ENCODE peak calls at places on chromosome 1, in five cellular contexts. I is GM12892, W is H1, L is K562, Z is GM12878. E is an unnamed sample.

GRCh38 chr1:219567341-219567947 is 45.5 kb downstream of the ZC3H11B start:
- DNase-seq in W (no peak), Z (peak), I (no peak), L (no peak), E (no peak)

GRCh38 chr1:3215198-3216045 is 146.4 kb downstream of the PRDM16 start:
- DNase-seq in Z (no peak), L (no peak), W (no peak), I (no peak), E (no peak)

GRCh38 chr1:103517380-103518047 is 8.0 kb upstream of the RNPC3 start:
- DNase-seq in W (no peak), Z (peak), L (no peak), I (no peak), E (no peak)

GRCh38 chr1:102842606-102843005 is 265.7 kb downstream of the COL11A1 start:
- DNase-seq in I (no peak), W (no peak), Z (no peak), L (no peak), E (no peak)

GRCh38 chr1:30198805-30199403 is 524.5 kb downstream of the MATN1 start:
- DNase-seq in I (no peak), W (no peak), Z (no peak), L (no peak), E (no peak)

GRCh38 chr1:179599623-179600249 is 8.1 kb downstream of the TDRD5 start:
- DNase-seq in I (no peak), Z (no peak), L (peak), W (no peak), E (no peak)

GRCh38 chr1:226868726-226869125 is 1.7 kb upstream of the PSEN2 start:
- DNase-seq in L (no peak), W (no peak), I (no peak), Z (no peak), E (no peak)

GRCh38 chr1:218705911-218706893 is 361.1 kb downstream of the TGFB2 start:
- DNase-seq in W (no peak), I (no peak), L (no peak), Z (no peak), E (no peak)

GRCh38 chr1:225467193-225468020 is 39.6 kb upstream of the LBR start:
- DNase-seq in Z (peak), W (no peak), I (peak), L (no peak), E (peak)
- TF ChIP-seq POLR2A in Z (peak), W (no peak), I (peak), L (no peak), E (peak)

DNA sequence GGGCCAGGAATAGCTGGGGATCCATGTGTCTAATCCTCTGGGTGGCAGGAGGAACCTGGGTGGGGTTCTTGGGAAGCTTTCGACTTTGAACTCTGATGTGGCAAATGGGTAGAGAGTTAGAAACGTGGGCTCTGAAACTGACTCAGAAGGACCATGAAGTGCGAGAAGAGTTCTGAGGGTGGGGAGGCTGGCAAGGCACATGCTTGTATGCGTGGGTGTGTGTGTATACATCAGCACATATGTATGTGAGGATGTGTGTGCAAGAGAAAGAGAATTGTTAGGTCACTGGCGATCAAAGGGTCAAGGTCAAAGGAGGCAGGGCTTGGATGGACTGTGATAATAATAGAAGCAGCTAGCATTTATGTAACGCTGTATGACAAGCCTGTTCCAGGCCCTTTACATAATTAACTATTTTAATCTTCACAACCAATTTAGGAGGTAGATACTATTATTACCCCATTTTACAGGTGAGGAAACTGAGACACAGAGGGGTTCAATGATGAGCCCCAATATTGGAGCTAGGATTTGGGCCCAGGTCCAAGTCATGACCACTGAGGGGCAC is 84.5 kb upstream of the POU3F1 start:
- DNase-seq in L (no peak), W (no peak), I (no peak), Z (no peak), E (no peak)
- TF ChIP-seq TAF1 in L (no peak), W (no peak), I (no peak), Z (no peak), E (no peak)

GRCh38 chr1:23562138-23562819 is 3.0 kb upstream of the ID3 start:
- DNase-seq in I (no peak), W (peak), L (peak), Z (no peak), E (no peak)
- TF ChIP-seq POLR2A in I (no peak), W (no peak), L (peak), Z (no peak), E (no peak)

DNA sequence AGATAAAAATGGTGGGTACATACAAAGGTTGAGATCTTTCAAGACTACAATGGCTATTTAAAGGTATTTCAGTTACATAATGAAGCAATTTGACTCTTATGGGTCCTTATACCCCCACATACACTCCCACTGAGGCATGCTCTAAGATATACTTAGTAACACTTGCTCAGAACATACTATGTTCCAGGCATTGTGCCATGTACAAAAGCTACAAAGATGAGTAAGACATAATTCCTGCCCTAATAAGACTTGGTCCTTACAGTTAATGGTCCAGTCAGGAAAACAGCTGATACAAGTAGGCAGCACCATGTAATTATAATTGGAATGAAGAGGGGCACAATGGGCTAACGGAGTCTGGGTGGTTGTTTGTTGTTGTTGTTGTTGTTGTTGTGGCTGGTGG is 166.7 kb upstream of the BEND5 start:
- DNase-seq in L (no peak), I (no peak), W (no peak), Z (no peak), E (no peak)
- TF ChIP-seq TAF1 in L (no peak), I (no peak), W (no peak), Z (no peak), E (no peak)

DNA sequence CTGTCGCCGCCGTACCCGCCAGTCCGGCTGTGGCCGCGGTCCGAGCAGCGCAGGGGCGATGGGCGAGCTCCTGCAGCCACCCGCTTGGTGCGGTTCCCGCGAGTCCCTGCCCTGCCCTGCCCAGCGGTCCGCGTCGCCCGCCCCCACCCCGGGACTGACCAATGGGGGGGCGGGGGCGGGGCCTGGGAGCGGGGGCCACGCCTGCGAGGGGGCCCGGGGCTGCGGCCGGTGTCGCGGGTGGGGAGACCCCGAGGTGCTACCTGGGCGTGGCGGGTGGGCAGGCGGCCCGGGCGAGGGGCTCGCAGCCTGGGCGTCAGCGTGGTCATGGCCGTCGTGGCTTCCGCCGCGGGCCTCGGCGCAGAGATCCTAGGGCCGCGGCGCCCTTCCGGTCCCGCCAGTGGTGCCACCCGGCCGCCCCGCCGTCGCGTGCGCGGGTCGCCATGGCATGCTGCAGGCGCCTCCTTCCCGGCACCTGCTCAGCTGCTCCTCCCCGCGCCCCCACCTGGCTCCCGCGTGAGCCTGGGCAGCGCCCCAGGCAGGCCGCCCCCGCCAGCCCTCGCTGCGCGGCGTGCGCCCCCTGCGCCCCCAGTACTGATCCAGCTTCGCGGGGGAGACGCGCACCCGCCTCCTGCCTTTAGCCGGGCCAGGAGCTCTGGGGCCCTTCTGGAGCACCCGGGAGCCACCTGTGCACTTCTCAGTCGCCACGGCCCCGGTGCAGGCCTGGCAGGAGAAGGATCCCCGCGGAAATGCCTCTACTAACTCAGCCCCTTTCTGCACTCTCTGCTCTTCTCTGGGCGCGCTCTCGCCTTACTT is at the start of gene BMP8B:
- DNase-seq in L (peak), I (peak), Z (no peak), W (peak), E (peak)
- TF ChIP-seq POLR2A in L (no peak), I (peak), Z (peak), W (no peak), E (no peak)

GRCh38 chr1:7899741-7900140 is 40.9 kb downstream of the TNFRSF9 start:
- DNase-seq in I (no peak), W (no peak), Z (no peak), L (no peak), E (no peak)
- TF ChIP-seq TAF1 in I (no peak), W (no peak), Z (no peak), L (no peak), E (no peak)

GRCh38 chr1:18902523-18903312 is at the start of gene ALDH4A1:
- DNase-seq in I (peak), W (peak), L (peak), Z (peak), E (peak)
- TF ChIP-seq POLR2A in I (peak), W (no peak), L (peak), Z (peak), E (peak)

DNA sequence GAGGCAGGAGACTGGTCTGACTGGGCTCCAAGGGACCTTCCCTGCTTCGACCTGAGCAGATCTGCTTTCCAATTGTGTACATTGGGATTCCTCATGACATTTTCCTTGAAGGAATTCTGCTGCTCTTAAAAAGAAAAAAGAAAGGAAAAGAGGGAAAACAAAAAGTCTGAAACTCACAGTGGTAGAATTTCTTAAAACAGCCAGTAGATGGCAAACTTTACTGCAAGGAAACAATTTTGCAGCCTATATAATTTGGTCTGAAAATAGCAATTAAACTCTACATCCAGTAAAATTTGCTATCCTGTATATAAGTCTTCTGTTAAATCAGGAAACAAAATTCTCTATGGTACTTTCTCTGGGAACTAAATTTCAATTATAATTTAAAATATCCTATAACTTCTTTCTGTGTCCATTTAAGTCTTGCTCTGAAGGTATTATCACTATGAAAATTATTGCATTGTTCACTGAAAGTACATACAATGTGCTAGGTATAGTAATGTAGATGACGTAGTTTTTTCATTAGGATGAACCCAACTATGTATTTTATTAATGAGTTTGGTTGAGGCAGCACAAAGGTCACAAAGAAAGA is 59.8 kb downstream of the CRB1 start:
- DNase-seq in I (no peak), L (no peak), Z (no peak), W (no peak), E (no peak)
- TF ChIP-seq TAF1 in I (no peak), L (no peak), Z (no peak), W (no peak), E (no peak)

DNA sequence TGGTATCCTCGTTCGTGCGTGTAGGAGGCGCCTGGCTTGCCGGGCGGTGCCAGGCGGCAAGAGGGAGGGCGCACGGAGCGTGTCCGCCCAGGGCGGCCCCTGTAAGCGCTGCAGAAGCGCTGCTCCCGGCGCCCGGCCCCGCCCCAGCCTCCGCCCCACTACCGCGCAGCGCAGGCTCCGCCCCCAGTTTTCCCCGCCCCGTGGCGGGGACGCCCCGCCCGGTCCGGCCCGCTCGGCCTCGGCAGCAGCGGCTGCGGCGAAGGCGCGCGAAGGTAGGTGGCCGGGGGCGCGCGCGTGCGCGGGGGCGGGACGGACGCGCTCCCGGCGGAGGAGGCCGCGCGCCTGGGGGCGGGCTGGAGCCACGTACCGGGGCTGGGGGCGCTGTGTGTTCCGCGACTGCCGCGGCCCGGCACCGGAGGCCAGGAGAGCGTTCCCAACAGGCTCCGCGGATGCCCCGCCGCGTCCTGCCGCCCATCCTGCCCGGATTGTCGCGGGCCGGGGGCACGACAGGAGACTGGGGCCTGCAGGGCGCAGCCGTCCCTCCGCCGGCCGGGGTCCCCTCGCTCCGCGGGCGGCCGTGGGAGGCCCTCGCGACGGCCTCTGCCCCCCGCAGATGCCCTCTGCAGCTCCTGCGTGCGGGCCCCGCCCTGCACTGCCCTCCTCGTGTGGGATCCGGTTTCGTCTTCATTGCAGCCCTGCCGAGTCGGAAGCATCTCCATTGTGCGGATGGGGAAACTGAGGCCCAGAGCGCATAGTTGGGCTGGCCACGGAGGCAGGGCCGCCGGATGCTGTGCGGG is 7.7 kb upstream of the CROCC start:
- DNase-seq in L (peak), W (peak), Z (peak), I (peak), E (peak)
- TF ChIP-seq POLR2A in L (peak), W (no peak), Z (peak), I (no peak), E (no peak)